ENCODE peak calls at places on chromosomes 6 and 20, in eight cellular contexts. M, E, W, P, Z, Y, S and V are unnamed samples.

GRCh38 chr6:119353696-119354095 is 4.1 kb upstream of the MAN1A1 start:
- DNase-seq in E (no peak), Y (no peak), W (no peak), S (no peak), Z (no peak), P (no peak), M (no peak), V (no peak)

GRCh38 chr6:19753822-19754221 is 83.3 kb upstream of the ID4 start:
- DNase-seq in P (no peak), Y (no peak), Z (no peak), W (no peak), S (no peak), M (no peak), E (no peak), V (no peak)

GRCh38 chr6:21653902-21654301 is 60.4 kb downstream of the SOX4 start:
- DNase-seq in W (no peak), Y (no peak), Z (no peak), M (no peak), E (no peak), P (no peak), S (no peak), V (no peak)

GRCh38 chr6:163354779-163355431 is 59.6 kb upstream of the QKI start:
- DNase-seq in S (no peak), M (no peak), P (no peak), Z (peak), Y (no peak), W (peak), E (no peak), V (no peak)

GRCh38 chr20:38870733-38871559 is 55.3 kb upstream of the FAM83D start:
- DNase-seq in S (peak), P (no peak), E (no peak), W (no peak), M (no peak), Y (peak), Z (no peak), V (no peak)

GRCh38 chr6:131652472-131652871 is 15.4 kb downstream of the ENPP3 start:
- DNase-seq in Y (no peak), M (no peak), S (no peak), P (no peak), E (no peak), Z (no peak), W (no peak), V (no peak)

GRCh38 chr6:138036955-138037592 is 70.1 kb downstream of the PERP start:
- DNase-seq in P (no peak), M (no peak), Y (no peak), Z (no peak), E (no peak), W (no peak), S (no peak), V (no peak)

GRCh38 chr6:43936476-43936875 is 166.5 kb downstream of the VEGFA start:
- DNase-seq in S (peak), Z (no peak), E (no peak), M (no peak), W (no peak), Y (peak), P (no peak), V (no peak)

GRCh38 chr20:51563141-51563596 is 20.6 kb upstream of the NFATC2 start:
- DNase-seq in M (no peak), Z (no peak), S (no peak), E (no peak), W (no peak), P (no peak), Y (no peak), V (no peak)

GRCh38 chr6:33988121-33989015 is 157.5 kb downstream of the GRM4 start:
- DNase-seq in E (no peak), M (no peak), W (no peak), Y (peak), Z (no peak), P (no peak), S (no peak), V (peak)

GRCh38 chr6:35776364-35777215 is at the start of gene CLPSL2:
- DNase-seq in S (no peak), W (no peak), Z (no peak), M (no peak), P (no peak), Y (peak), E (peak), V (no peak)

GRCh38 chr6:30683980-30684338 is 2.5 kb downstream of the PPP1R18 start:
- DNase-seq in Z (no peak), W (peak), E (peak), P (no peak), S (no peak), Y (no peak), M (no peak), V (no peak)

GRCh38 chr6:34237722-34238506 is 1.2 kb downstream of the HMGA1 start:
- DNase-seq in P (no peak), W (peak), Y (peak), M (no peak), E (peak), Z (no peak), S (peak), V (no peak)

GRCh38 chr20:1184638-1185315 is at the start of gene TMEM74B:
- DNase-seq in P (no peak), S (no peak), Z (no peak), M (no peak), W (no peak), E (peak), Y (no peak), V (no peak)

GRCh38 chr6:144343736-144344428 is 58.7 kb downstream of the UTRN start:
- DNase-seq in P (no peak), S (no peak), Z (peak), W (peak), M (no peak), E (no peak), Y (peak), V (peak)

GRCh38 chr6:166503167-166503744 is 83.2 kb downstream of the RAMACL start:
- DNase-seq in Z (no peak), P (no peak), M (no peak), S (no peak), E (no peak), Y (no peak), W (no peak), V (no peak)

GRCh38 chr6:31158863-31159855 is 770 bp downstream of the TCF19 start:
- DNase-seq in W (peak), Z (no peak), S (no peak), M (no peak), P (no peak), E (peak), Y (peak), V (no peak)

GRCh38 chr6:111423960-111424846 is 58.8 kb downstream of the REV3L start:
- DNase-seq in M (no peak), Y (no peak), S (peak), Z (no peak), W (no peak), E (peak), P (no peak), V (peak)

GRCh38 chr6:42896178-42896719 is 16.8 kb downstream of the RPL7L1 start:
- DNase-seq in E (no peak), S (no peak), Z (no peak), M (no peak), P (no peak), Y (no peak), W (no peak), V (no peak)

GRCh38 chr20:16273812-16274560 is 299.3 kb downstream of the KIF16B start:
- DNase-seq in P (no peak), W (no peak), S (no peak), Y (no peak), M (no peak), E (no peak), Z (no peak), V (no peak)

GRCh38 chr6:89449182-89449581 is 16.2 kb downstream of the ANKRD6 start:
- DNase-seq in Y (no peak), S (no peak), Z (no peak), W (no peak), E (no peak), P (no peak), M (no peak), V (no peak)

GRCh38 chr6:52549428-52549827 is 27.4 kb downstream of the TRAM2 start:
- DNase-seq in Y (no peak), W (no peak), M (no peak), S (no peak), P (no peak), Z (no peak), E (no peak), V (no peak)

GRCh38 chr6:63475707-63476106 is 96.6 kb upstream of the LOC128125822 start:
- DNase-seq in M (no peak), W (no peak), S (no peak), E (no peak), P (no peak), Y (no peak), Z (no peak), V (no peak)

GRCh38 chr6:63476302-63476701 is 96.0 kb upstream of the LOC128125822 start:
- DNase-seq in E (no peak), Z (no peak), M (no peak), P (no peak), W (peak), Y (no peak), S (no peak), V (no peak)

GRCh38 chr6:63477422-63478040 is 94.7 kb upstream of the LOC128125822 start:
- DNase-seq in Y (no peak), P (no peak), E (no peak), M (no peak), Z (no peak), W (no peak), S (no peak), V (no peak)

GRCh38 chr6:63478751-63479150 is 93.5 kb upstream of the LOC128125822 start:
- DNase-seq in P (no peak), Z (no peak), E (no peak), Y (no peak), S (no peak), M (no peak), W (no peak), V (no peak)
- TF ChIP-seq POLR2AphosphoS5 in P (no peak), Z (no peak), E (no peak), Y (no peak), S (no peak), M (no peak), W (no peak), V (no peak)

GRCh38 chr20:24998631-24999445 is 6.3 kb upstream of the APMAP start:
- DNase-seq in M (no peak), W (no peak), E (no peak), Y (peak), Z (no peak), P (no peak), S (peak), V (no peak)

GRCh38 chr20:25003002-25003401 is 10.5 kb upstream of the APMAP start:
- DNase-seq in Z (no peak), P (no peak), E (no peak), W (no peak), M (no peak), S (no peak), Y (no peak), V (no peak)

GRCh38 chr20:24998121-24998520 is 5.6 kb upstream of the APMAP start:
- DNase-seq in E (no peak), Z (no peak), W (no peak), P (no peak), S (no peak), M (no peak), Y (no peak), V (no peak)

GRCh38 chr20:24999568-24999967 is 7.0 kb upstream of the APMAP start:
- DNase-seq in E (no peak), Y (no peak), S (peak), M (no peak), Z (no peak), P (no peak), W (no peak), V (no peak)

DNA sequence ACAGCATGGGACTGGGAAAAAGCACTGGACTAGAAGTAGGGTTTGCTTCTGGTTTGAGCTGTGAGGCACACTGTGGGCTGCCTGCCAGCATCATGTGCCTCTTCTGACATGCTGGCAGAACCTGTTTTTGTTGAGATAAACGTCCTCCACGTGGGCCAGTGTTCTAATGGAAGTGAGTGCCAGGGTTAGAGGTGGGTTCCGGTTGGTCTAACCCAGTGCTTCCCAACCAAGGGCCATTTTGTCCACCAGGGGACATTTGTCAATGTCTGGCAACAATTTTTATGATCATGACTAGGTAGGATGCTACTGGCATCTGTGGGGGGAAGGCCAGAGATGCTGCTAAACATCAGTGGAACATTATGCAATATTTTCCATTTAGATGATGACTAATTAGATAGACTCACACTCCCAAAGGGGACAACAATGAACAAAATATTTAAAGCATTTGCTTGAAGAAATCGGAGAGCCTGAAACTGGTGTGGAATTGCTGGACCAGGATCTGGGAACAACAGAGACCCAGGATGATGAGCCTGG is 7.8 kb upstream of the APMAP start:
- DNase-seq in P (no peak), Z (no peak), Y (peak), E (no peak), S (peak), M (peak), W (no peak), V (peak)
- TF ChIP-seq CTCF in P (no peak), Z (no peak), Y (no peak), E (no peak), S (no peak), M (peak), W (no peak), V (no peak)

DNA sequence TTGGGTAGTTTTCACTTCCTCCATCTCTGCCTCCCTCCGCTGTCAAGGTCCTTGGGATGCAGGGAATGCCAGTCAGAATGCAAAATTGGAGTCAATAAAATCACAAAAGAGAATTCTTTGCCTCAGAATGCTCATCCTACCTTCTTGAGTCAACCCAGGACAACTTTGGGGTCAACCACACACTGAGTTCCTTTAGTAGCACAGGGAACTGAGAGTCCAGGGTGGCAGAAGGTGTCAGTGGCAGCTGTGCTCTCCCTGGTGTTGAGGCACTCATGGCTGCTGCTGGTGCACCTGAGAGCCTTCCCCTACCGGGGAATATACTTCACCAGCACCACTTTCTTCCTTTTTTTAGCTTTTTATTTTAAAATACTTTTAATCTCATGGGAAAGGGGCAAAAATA is 829 bp upstream of the NOTCH4 start:
- DNase-seq in E (no peak), M (no peak), S (no peak), W (no peak), Y (no peak), Z (no peak), P (no peak), V (no peak)
- H3K27ac ChIP-seq in E (no peak), M (peak), S (peak), W (no peak), Y (peak), Z (no peak), P (no peak), V (no peak)

DNA sequence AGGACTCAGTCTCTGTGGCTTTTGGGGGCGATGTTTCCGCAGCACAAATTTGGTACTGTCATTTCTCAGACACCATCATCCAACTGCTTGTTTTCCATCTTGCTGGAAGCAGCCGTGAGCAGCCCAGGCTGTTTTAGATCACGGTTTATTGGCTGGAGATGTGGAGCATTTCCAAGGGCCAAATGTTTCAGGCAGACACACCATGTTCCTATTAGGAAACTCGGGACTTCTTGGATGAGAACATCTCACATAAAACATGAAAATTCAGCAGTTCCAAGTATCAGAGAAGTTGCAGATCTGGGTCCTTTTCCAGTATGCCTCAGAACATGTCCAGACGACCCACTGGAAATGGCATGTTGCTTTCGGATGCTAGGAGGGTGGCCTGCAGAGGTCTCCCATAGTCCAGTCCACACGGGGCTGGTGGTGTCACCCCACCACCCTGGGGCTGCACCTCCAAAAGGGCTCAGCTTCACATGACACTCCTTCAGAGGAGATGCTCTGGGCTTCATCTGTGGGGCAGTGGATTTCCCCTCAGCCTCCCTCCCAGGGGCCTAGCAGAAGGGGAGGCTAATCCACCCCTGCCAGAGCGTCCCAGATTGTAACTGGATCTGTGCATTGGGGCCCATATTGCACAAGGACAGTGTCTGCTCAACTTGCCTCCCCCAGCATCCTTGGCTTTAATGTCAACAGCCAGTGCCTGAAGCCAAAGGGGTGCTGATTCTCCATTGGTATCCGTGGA is 176.3 kb downstream of the SCP2D1 start:
- DNase-seq in S (no peak), M (peak), P (no peak), W (no peak), E (no peak), Y (no peak), Z (no peak), V (no peak)
- TF ChIP-seq POLR2AphosphoS5 in S (no peak), M (no peak), P (no peak), W (no peak), E (no peak), Y (peak), Z (no peak), V (peak)

GRCh38 chr20:2476742-2477615 is 6.4 kb upstream of the SNRPB start:
- DNase-seq in P (no peak), M (no peak), W (no peak), Y (no peak), S (no peak), Z (no peak), E (no peak), V (no peak)
- TF ChIP-seq CTCF in P (peak), M (no peak), W (peak), Y (no peak), S (no peak), Z (peak), E (no peak), V (no peak)

GRCh38 chr20:33687370-33687915 is 1.3 kb upstream of the E2F1 start:
- DNase-seq in S (no peak), P (no peak), M (no peak), W (peak), E (no peak), Z (no peak), Y (no peak), V (no peak)

GRCh38 chr20:33687993-33688937 is 2.1 kb upstream of the E2F1 start:
- DNase-seq in S (no peak), W (no peak), P (no peak), M (no peak), Y (no peak), E (no peak), Z (no peak), V (no peak)

GRCh38 chr20:33686008-33686983 is at the start of gene E2F1:
- DNase-seq in M (peak), Y (peak), S (peak), P (no peak), E (peak), Z (peak), W (peak), V (peak)

GRCh38 chr20:33685328-33686007 is 717 bp downstream of the E2F1 start:
- DNase-seq in M (no peak), Z (peak), E (peak), S (no peak), W (peak), P (no peak), Y (peak), V (no peak)

DNA sequence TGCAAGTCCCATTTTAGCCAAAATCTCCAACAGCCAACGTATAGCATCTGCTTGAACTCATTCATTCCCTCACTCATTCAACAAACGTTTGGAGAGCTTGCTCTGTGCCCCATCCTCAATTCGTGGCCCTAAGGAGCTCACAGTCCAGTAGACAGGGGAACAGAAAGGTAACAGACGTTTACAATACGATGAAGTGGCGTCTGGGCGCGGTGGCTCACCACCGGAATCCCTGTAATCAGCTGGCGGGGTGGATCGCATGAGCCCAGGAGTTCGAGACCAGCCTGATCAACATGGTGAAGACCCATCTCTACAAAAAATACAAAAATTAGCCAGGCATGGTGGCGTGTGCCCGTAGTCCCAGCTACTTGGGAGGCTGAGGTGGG is 790 bp upstream of the E2F1 start:
- DNase-seq in P (no peak), M (no peak), W (no peak), E (no peak), Z (no peak), Y (no peak), S (no peak), V (no peak)
- H3K27ac ChIP-seq in P (no peak), M (peak), W (peak), E (no peak), Z (no peak), Y (peak), S (peak), V (no peak)

GRCh38 chr20:17376031-17376430 is 149.2 kb downstream of the PCSK2 start:
- DNase-seq in Y (no peak), P (no peak), M (no peak), S (no peak), E (no peak), W (no peak), Z (no peak), V (no peak)

GRCh38 chr20:17379651-17380050 is 151.5 kb downstream of the BFSP1 start:
- DNase-seq in Y (no peak), Z (no peak), W (no peak), S (no peak), M (no peak), P (no peak), E (no peak), V (no peak)

GRCh38 chr20:17372831-17373440 is 146.1 kb downstream of the PCSK2 start:
- DNase-seq in S (no peak), Z (no peak), W (no peak), P (no peak), M (no peak), Y (no peak), E (no peak), V (no peak)

GRCh38 chr20:17374086-17374485 is 147.2 kb downstream of the PCSK2 start:
- DNase-seq in Y (no peak), E (no peak), Z (no peak), S (no peak), P (no peak), W (no peak), M (no peak), V (no peak)

DNA sequence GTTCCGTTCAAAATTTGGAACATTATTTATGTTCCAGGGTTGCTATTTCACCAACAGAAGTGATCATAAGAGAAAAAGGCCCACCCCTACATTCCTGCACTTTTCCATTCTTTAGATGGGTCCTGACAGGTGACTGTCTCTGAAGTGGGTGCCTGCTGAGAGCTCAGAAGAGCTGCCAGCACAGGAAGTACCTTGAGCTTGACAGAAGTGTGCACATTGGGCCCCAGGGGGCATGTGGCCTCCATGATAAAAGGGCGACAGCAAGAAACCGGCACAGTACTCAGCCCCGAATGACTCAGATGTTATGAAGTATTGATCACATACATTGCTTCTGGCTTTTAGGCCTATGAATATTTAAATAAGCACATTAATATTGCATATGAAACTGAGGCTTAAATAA is 150.4 kb downstream of the PCSK2 start:
- DNase-seq in Z (no peak), W (no peak), P (no peak), E (no peak), Y (no peak), M (no peak), S (no peak), V (no peak)
- TF ChIP-seq POLR2AphosphoS5 in Z (no peak), W (no peak), P (no peak), E (no peak), Y (no peak), M (no peak), S (no peak), V (no peak)